ENCODE peak calls at places on chromosome 18, in nine cellular contexts. N is stomach, H is esophagus muscularis mucosa, X is ovary, I is tibial nerve, F is A549, V is K562, Y is H1, W is transverse colon. E is an unnamed sample. For H3K4me1, the result is how much of the 10 kb centered on the place peaks cover.

GRCh38 chr18:61993831-61994230 is 101.0 kb upstream of the RNF152 start:
- DNase-seq in N (no peak), H (no peak), X (no peak), I (no peak), F (no peak), V (no peak), Y (no peak), W (no peak), E (no peak)

GRCh38 chr18:26544459-26544858 is 3.9 kb downstream of the KCTD1 start:
- DNase-seq in N (no peak), H (no peak), X (no peak), I (no peak), F (no peak), V (no peak), Y (no peak), W (no peak), E (no peak)

GRCh38 chr18:26017929-26018328 is 72.5 kb downstream of the SS18 start:
- DNase-seq in N (no peak), H (no peak), X (no peak), I (no peak), F (no peak), V (no peak), Y (no peak), W (no peak), E (no peak)

GRCh38 chr18:27017901-27018500 is 152.5 kb upstream of the AQP4 start:
- DNase-seq in N (no peak), H (no peak), X (no peak), I (no peak), F (peak), V (no peak), Y (no peak), W (no peak), E (no peak)

GRCh38 chr18:75489493-75490190 is 62.1 kb upstream of the SMIM21 start:
- DNase-seq in N (no peak), H (no peak), X (no peak), I (peak), F (peak), V (no peak), Y (no peak), W (no peak), E (no peak)

GRCh38 chr18:25650201-25650941 is 298.4 kb upstream of the ZNF521 start:
- DNase-seq in N (no peak), H (no peak), X (no peak), I (no peak), F (no peak), V (no peak), Y (no peak), W (no peak), E (no peak)

GRCh38 chr18:9868857-9869712 is 16.7 kb upstream of the TXNDC2 start:
- DNase-seq in N (no peak), H (no peak), X (no peak), I (no peak), F (no peak), V (no peak), Y (no peak), W (peak), E (no peak)

GRCh38 chr18:30765247-30765646 is 277.3 kb downstream of the DSC3 start:
- DNase-seq in N (no peak), H (no peak), X (no peak), I (no peak), F (no peak), V (no peak), Y (no peak), W (no peak), E (no peak)

GRCh38 chr18:69659142-69659651 is 258.5 kb downstream of the DOK6 start:
- DNase-seq in N (no peak), H (no peak), X (no peak), I (no peak), F (no peak), V (no peak), Y (no peak), W (no peak), E (no peak)

GRCh38 chr18:42053188-42053781 is 98.3 kb downstream of the PIK3C3 start:
- DNase-seq in N (peak), H (no peak), X (peak), I (peak), F (no peak), V (peak), Y (no peak), W (peak), E (no peak)

GRCh38 chr18:61323951-61324350 is 9.3 kb upstream of the CDH20 start:
- DNase-seq in N (no peak), H (no peak), X (no peak), I (no peak), F (no peak), V (no peak), Y (no peak), W (no peak), E (no peak)

GRCh38 chr18:24009246-24009645 is 5.3 kb upstream of the TTC39C start:
- DNase-seq in N (no peak), H (no peak), X (no peak), I (no peak), F (no peak), V (no peak), Y (no peak), W (no peak), E (no peak)

GRCh38 chr18:24006731-24007308 is 7.7 kb upstream of the TTC39C start:
- DNase-seq in N (no peak), H (peak), X (no peak), I (no peak), F (no peak), V (no peak), Y (no peak), W (no peak), E (no peak)

GRCh38 chr18:24011095-24011917 is 3.2 kb upstream of the TTC39C start:
- DNase-seq in N (no peak), H (no peak), X (no peak), I (no peak), F (no peak), V (no peak), Y (no peak), W (no peak), E (no peak)

GRCh38 chr18:24010673-24011072 is 3.9 kb upstream of the TTC39C start:
- DNase-seq in N (no peak), H (peak), X (no peak), I (no peak), F (no peak), V (no peak), Y (no peak), W (no peak), E (no peak)

DNA sequence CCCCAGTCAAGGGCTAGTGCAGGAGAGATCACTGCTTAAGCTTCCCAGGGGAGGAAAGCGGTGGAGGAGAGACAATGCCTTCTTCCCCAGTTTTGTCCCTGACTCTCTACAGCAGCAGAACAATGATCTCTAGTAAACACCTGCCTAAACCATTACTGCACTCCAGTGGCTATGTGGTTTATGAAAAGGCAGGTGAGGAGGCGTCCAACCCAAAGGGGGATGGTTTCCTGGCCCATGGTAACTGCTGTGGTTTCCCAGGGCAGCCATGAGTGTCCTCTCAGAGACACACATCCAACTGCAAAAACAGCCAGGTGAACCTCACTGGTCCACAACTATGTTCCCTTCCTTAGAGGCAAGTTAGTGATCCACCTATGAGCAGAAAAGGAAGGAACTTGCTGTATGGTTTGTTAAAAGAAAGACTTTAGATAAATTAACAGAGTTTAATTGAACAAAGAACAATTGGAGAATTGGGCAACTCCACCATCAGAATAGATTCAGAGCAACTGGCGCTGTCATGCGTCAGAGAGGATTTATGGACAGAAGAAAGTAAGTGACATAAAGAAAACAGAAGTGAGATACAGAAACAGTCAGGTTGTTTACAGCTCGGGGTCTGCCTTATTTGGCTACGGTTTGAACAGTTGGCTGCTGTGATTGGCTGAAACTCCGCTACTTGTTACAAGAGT is 4.8 kb upstream of the TTC39C start:
- DNase-seq in N (no peak), H (peak), X (no peak), I (no peak), F (no peak), V (no peak), Y (no peak), W (no peak), E (no peak)
- H3K4me1 ChIP-seq in N (under half), H (under half), X (under half), I (under half), F (under half), V (under half), Y (under half), W (under half), E (under half)

DNA sequence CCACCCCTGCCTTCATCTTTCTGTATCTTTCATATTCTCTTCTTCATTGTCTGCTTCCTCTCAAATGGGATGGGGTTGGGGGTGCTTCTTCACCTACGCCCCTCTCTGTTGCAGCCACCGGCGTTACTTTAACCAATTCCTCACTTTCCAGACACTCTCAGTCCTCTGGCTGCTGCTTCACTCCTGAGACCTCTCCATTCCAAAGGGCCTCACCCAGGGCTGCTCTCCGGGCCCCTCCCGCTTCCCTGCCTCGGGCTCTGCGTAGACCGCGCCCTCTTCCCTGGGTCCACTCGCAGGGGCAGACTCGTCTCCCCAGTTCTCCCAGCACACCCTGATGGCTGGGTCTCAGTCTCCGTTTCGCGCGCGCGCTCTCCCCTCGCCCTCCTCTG is 916 bp downstream of the SERPINB8 start:
- DNase-seq in N (no peak), H (no peak), X (peak), I (peak), F (no peak), V (no peak), Y (no peak), W (peak), E (peak)
- TF ChIP-seq EP300 in N (no peak), H (no peak), X (no peak), I (no peak), F (no peak), V (no peak), Y (no peak), W (no peak), E (no peak)

GRCh38 chr18:44681611-44682010 is 923 bp downstream of the SETBP1 start:
- DNase-seq in N (no peak), H (no peak), X (no peak), I (no peak), F (no peak), V (no peak), Y (no peak), W (no peak), E (no peak)

GRCh38 chr18:44679056-44679911 is 1.4 kb upstream of the SETBP1 start:
- DNase-seq in N (peak), H (peak), X (peak), I (peak), F (peak), V (peak), Y (peak), W (peak), E (peak)

GRCh38 chr18:44681039-44681595 is 429 bp downstream of the SETBP1 start:
- DNase-seq in N (no peak), H (no peak), X (no peak), I (no peak), F (peak), V (no peak), Y (no peak), W (no peak), E (no peak)

GRCh38 chr18:44679912-44680270 is 797 bp upstream of the SETBP1 start:
- DNase-seq in N (peak), H (peak), X (peak), I (peak), F (peak), V (no peak), Y (no peak), W (peak), E (peak)

GRCh38 chr18:44680271-44681038 is at the start of gene SETBP1:
- DNase-seq in N (peak), H (peak), X (peak), I (peak), F (peak), V (no peak), Y (no peak), W (peak), E (peak)
- TF ChIP-seq POLR2A in N (no peak), H (no peak), X (no peak), I (no peak), F (no peak), V (no peak), Y (peak), W (peak), E (no peak)

DNA sequence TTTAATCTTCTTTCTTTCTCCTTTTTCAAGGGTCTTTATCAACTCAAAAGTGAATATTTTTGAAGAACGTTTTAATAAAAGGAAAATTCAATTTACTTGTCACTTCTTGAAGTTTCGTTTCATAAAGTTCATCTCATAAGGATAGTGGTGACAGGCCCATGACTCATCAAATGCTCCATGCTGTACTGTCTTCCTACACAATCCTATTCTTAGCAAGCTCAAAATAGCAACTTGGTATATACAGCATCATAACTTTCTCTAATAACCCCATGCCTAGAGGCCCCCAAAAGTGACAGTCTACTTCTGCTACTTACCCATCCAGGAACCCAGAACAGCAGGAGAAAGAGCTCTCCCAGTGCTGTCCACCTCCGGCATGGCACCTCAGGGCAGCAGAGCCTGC is 7.7 kb downstream of the FBXO15 start:
- DNase-seq in N (no peak), H (no peak), X (no peak), I (no peak), F (no peak), V (peak), Y (no peak), W (no peak), E (no peak)
- H3K4me1 ChIP-seq in N (under half), H (under half), X (under half), I (under half), F (under half), V (under half), Y (under half), W (under half), E (under half)

DNA sequence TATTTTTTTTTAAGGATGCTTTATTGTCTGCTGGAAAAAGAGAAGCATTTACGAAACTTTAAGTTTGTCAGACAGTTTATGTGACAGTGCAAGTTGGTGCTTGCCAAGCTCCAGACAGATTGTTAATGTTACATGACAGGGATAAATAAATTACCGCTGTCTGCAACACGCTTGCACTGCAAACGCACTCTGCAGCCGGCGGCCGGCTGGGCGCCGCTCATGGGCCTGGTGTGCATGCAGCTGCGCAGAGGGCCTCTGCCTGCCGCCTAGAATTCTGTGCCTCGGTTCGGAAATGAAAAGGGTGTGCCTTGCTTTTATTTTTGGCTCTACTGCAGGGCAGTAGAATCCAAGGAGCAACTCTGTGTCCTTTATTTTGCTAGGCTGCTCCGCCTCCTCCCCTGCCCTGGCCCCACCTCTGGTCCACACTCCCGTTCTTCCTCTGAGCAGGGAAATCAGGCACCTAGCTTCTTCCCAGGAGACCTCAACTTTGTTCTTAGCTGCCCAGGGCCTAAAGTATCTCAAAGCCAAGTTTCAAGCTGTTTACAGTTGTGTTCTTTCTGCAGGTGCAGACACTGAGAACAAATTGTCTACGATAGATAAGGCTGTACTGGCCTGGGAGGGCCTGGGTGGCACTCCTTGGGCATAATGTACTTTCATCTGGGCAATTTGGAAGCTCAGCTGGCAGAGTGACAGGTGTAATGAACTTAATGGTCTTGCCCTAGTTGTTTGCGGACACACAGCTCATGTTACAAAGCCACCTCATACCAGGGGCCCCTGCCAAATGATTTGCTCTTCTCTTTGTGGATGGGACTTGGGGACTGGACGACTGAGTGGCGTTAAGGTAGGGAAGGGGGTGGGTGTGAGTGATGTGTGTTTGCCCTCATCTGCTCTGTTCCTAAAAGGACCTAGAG is 4.1 kb downstream of the LDLRAD4 start:
- DNase-seq in N (peak), H (peak), X (no peak), I (no peak), F (no peak), V (no peak), Y (no peak), W (peak), E (peak)
- TF ChIP-seq EP300 in N (no peak), H (no peak), X (no peak), I (peak), F (no peak), V (no peak), Y (no peak), W (peak), E (peak)

GRCh38 chr18:657998-658946 is 819 bp downstream of the TYMS start:
- DNase-seq in N (peak), H (no peak), X (peak), I (peak), F (peak), V (peak), Y (peak), W (peak), E (peak)
- TF ChIP-seq POLR2A in N (no peak), H (no peak), X (no peak), I (no peak), F (peak), V (peak), Y (peak), W (peak), E (no peak)

GRCh38 chr18:57715073-57715472 is 88.0 kb downstream of the ATP8B1 start:
- DNase-seq in N (no peak), H (no peak), X (no peak), I (no peak), F (no peak), V (no peak), Y (no peak), W (no peak), E (no peak)
- H3K4me1 ChIP-seq in N (under half), H (under half), X (under half), I (under half), F (under half), V (under half), Y (under half), W (under half), E (under half)

GRCh38 chr18:63074987-63075404 is 244.6 kb downstream of the BCL2 start:
- DNase-seq in N (peak), H (peak), X (peak), I (peak), F (peak), V (peak), Y (peak), W (peak), E (peak)
- TF ChIP-seq EP300 in N (no peak), H (no peak), X (no peak), I (peak), F (no peak), V (no peak), Y (no peak), W (no peak), E (no peak)

GRCh38 chr18:79679552-79680099 is at the start of gene CTDP1:
- DNase-seq in N (peak), H (peak), X (peak), I (peak), F (peak), V (peak), Y (peak), W (peak), E (peak)
- TF ChIP-seq POLR2A in N (no peak), H (peak), X (peak), I (no peak), F (peak), V (no peak), Y (no peak), W (peak), E (no peak)

GRCh38 chr18:79580481-79581171 is 99.0 kb upstream of the CTDP1 start:
- DNase-seq in N (no peak), H (no peak), X (no peak), I (no peak), F (no peak), V (no peak), Y (no peak), W (peak), E (peak)

GRCh38 chr18:79581911-79582310 is 97.7 kb upstream of the CTDP1 start:
- DNase-seq in N (no peak), H (no peak), X (no peak), I (no peak), F (no peak), V (no peak), Y (no peak), W (no peak), E (peak)

GRCh38 chr18:79581406-79581805 is 98.2 kb upstream of the CTDP1 start:
- DNase-seq in N (no peak), H (no peak), X (peak), I (no peak), F (no peak), V (no peak), Y (no peak), W (peak), E (peak)

GRCh38 chr18:79578396-79579260 is 101.0 kb upstream of the CTDP1 start:
- DNase-seq in N (no peak), H (no peak), X (peak), I (no peak), F (no peak), V (no peak), Y (no peak), W (peak), E (peak)

DNA sequence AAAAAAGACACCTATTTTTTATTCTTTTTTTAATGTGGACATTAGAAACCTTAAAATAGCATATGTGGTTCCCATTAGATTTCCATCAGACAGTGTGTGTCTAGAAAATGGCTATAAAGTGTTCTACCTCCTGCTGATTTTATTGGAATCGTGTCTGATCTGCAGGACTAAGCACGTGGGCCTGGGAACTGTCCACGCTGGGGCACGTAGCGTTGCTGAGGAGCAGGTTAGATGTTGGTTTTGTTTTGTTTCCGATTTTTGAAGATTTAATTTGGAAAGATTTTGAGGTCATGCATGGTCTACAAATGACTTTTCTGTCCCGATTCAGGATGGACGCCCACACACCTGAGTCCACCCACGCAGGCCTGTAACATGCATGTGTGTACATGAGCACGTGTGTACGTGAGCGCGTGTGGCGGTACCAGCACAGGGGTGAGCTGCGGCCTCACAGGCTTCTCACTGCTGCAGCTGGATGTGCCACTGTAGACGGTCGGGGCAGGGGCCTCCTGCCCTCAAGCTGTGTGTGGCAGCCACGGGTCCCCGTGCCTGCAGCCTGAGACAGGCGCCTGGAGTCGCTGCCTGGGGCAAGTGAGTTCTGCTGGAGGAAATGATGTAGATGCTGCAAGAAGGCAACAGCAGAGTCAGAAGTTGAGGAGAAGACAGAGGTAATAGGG is 99.7 kb upstream of the CTDP1 start:
- DNase-seq in N (no peak), H (no peak), X (peak), I (no peak), F (no peak), V (no peak), Y (no peak), W (peak), E (peak)
- H3K4me1 ChIP-seq in N (under half), H (under half), X (under half), I (under half), F (under half), V (under half), Y (under half), W (under half), E (under half)